ENCODE peak calls at places on chromosomes 3 and 15, in nine cellular contexts. U is AG09309, K is neural crest cell, B is astrocyte of the cerebellum, Q is choroid plexus epithelial cell, M is A549, O is dorsolateral prefrontal cortex, W is AG04449, T is transverse colon. R is an unnamed sample.

GRCh38 chr3:131140891-131141290 is 114.2 kb downstream of the NEK11 start:
- DNase-seq in U (no peak), K (no peak), B (no peak), Q (no peak), M (no peak), O (no peak), W (no peak), T (no peak), R (no peak)

GRCh38 chr3:148902173-148902791 is 37.2 kb downstream of the CPA3 start:
- DNase-seq in U (peak), K (no peak), B (peak), Q (peak), M (no peak), O (no peak), W (peak), T (no peak), R (no peak)

GRCh38 chr3:52831500-52832301 is 1.2 kb upstream of the ITIH4 start:
- DNase-seq in U (peak), K (no peak), B (peak), Q (peak), M (peak), O (peak), W (no peak), T (peak), R (no peak)

GRCh38 chr3:16069149-16069922 is 105.1 kb upstream of the GALNT15 start:
- DNase-seq in U (peak), K (no peak), B (peak), Q (peak), M (peak), O (no peak), W (peak), T (no peak), R (no peak)

GRCh38 chr3:61315874-61316273 is 64.6 kb upstream of the FHIT start:
- DNase-seq in U (no peak), K (peak), B (no peak), Q (peak), M (no peak), O (no peak), W (no peak), T (no peak), R (peak)

GRCh38 chr3:147620906-147621305 is 211.7 kb downstream of the ZIC1 start:
- DNase-seq in U (no peak), K (no peak), B (peak), Q (peak), M (no peak), O (no peak), W (no peak), T (no peak), R (no peak)

GRCh38 chr3:67037615-67038014 is 39.5 kb downstream of the KBTBD8 start:
- DNase-seq in U (no peak), K (no peak), B (no peak), Q (peak), M (no peak), O (no peak), W (no peak), T (no peak), R (no peak)

GRCh38 chr3:52521881-52522650 is 11.6 kb downstream of the NT5DC2 start:
- DNase-seq in U (no peak), K (no peak), B (no peak), Q (no peak), M (no peak), O (no peak), W (no peak), T (no peak), R (no peak)

GRCh38 chr3:127520993-127521392 is 69.5 kb downstream of the TPRA1 start:
- DNase-seq in U (no peak), K (no peak), B (no peak), Q (no peak), M (no peak), O (no peak), W (no peak), T (no peak), R (no peak)

GRCh38 chr3:154794383-154794782 is 285.7 kb upstream of the MME start:
- DNase-seq in U (no peak), K (no peak), B (no peak), Q (no peak), M (no peak), O (no peak), W (no peak), T (no peak), R (no peak)

GRCh38 chr3:71689305-71689704 is 35.9 kb downstream of the EIF4E3 start:
- DNase-seq in U (no peak), K (no peak), B (no peak), Q (no peak), M (no peak), O (no peak), W (no peak), T (no peak), R (no peak)

GRCh38 chr15:82663186-82663600 is 16.0 kb upstream of the CPEB1 start:
- DNase-seq in U (no peak), K (peak), B (no peak), Q (peak), M (peak), O (no peak), W (no peak), T (peak), R (peak)

GRCh38 chr3:194272221-194272620 is 78.9 kb downstream of the CPN2 start:
- DNase-seq in U (no peak), K (no peak), B (no peak), Q (no peak), M (no peak), O (no peak), W (no peak), T (peak), R (peak)

GRCh38 chr3:48845170-48845569 is 2.5 kb downstream of the PRKAR2A start:
- DNase-seq in U (no peak), K (no peak), B (no peak), Q (peak), M (no peak), O (no peak), W (no peak), T (no peak), R (no peak)

GRCh38 chr15:96354731-96355560 is 24.4 kb downstream of the NR2F2 start:
- DNase-seq in U (peak), K (no peak), B (no peak), Q (peak), M (peak), O (no peak), W (no peak), T (no peak), R (no peak)
- TF ChIP-seq CTCF in U (peak), K (peak), B (peak), Q (peak), M (peak), O (no peak), W (peak), T (peak), R (no peak)

DNA sequence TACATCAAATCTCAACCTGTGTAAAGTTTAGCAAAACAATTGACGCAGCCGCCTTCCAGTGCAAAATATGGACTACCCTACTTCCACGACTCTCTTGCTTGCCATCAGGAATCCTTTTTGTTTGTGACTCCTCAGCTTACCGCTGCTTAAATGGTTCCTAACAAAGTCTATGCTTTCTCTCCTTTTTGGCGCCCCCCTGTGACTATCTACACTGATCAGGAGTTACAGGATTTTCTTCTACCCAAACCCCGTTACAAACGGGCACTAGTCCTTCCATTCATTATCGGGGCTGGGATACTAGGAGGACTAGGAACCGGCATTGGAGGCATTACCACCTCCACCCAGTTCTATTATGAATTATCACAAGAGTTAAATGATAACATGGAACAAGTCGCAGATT is 184.0 kb downstream of the IGSF11 start:
- DNase-seq in U (no peak), K (no peak), B (no peak), Q (no peak), M (no peak), O (no peak), W (no peak), T (no peak), R (no peak)
- TF ChIP-seq CTCF in U (no peak), K (no peak), B (no peak), Q (no peak), M (no peak), O (no peak), W (no peak), T (no peak), R (no peak)

GRCh38 chr3:76646921-76647562 is 392.9 kb upstream of the ROBO2 start:
- DNase-seq in U (no peak), K (no peak), B (no peak), Q (no peak), M (peak), O (no peak), W (no peak), T (no peak), R (no peak)
- TF ChIP-seq CTCF in U (no peak), K (no peak), B (no peak), Q (peak), M (no peak), O (no peak), W (no peak), T (no peak), R (no peak)

DNA sequence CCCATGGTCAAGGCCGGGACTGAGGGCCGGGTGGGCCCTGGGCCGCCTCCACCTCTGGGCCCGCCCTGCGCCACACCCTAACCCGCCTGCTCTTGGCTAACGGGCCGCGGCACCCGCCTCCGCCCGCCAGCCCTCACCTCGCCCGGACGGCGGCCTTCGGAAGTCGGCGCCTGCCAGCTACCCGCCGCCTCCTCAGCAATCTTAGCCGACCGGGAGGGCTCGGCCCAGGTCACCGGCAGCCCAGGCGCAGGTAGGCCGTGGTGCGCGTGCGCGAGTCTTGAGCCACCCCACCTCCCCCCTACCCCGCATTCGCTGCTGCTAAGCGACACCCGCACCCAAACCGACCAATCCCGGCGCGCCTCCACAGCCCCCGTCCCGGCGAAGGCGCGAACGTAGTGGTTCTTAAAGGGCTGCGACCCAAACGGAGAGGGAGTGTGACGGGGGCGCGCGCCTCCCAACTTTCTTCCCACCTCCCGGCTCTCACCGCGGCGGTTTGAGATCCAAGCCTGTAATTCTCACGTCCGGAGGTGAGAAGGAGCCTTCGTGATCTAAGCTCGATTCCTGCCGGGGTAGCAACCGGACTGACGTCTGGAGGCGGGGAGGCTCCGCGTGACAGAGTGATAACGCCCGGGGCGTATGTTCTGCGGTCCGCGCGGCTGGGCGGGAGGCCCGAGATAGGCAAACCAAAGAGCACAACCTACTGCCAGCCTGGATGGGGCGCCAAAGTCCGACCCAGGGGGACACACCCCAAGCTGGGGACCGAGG is at the start of gene SEC22C:
- DNase-seq in U (peak), K (peak), B (peak), Q (peak), M (peak), O (peak), W (peak), T (peak), R (peak)
- TF ChIP-seq CTCF in U (peak), K (no peak), B (no peak), Q (peak), M (no peak), O (peak), W (no peak), T (peak), R (no peak)

GRCh38 chr3:30645077-30645476 is 38.7 kb downstream of the TGFBR2 start:
- DNase-seq in U (no peak), K (no peak), B (no peak), Q (no peak), M (no peak), O (no peak), W (no peak), T (no peak), R (no peak)

GRCh38 chr3:30641612-30642251 is 35.3 kb downstream of the TGFBR2 start:
- DNase-seq in U (no peak), K (no peak), B (no peak), Q (no peak), M (no peak), O (no peak), W (no peak), T (no peak), R (no peak)

GRCh38 chr3:30644615-30645014 is 38.2 kb downstream of the TGFBR2 start:
- DNase-seq in U (peak), K (no peak), B (no peak), Q (peak), M (no peak), O (no peak), W (no peak), T (peak), R (no peak)

GRCh38 chr3:30642715-30643361 is 36.4 kb downstream of the TGFBR2 start:
- DNase-seq in U (no peak), K (no peak), B (no peak), Q (no peak), M (no peak), O (no peak), W (no peak), T (no peak), R (no peak)

GRCh38 chr3:30643763-30644462 is 37.5 kb downstream of the TGFBR2 start:
- DNase-seq in U (no peak), K (no peak), B (no peak), Q (no peak), M (no peak), O (no peak), W (no peak), T (peak), R (no peak)
- TF ChIP-seq CTCF in U (no peak), K (no peak), B (no peak), Q (no peak), M (no peak), O (no peak), W (no peak), T (no peak), R (no peak)

GRCh38 chr3:125192190-125193035 is 20.1 kb downstream of the SLC12A8 start:
- DNase-seq in U (no peak), K (no peak), B (no peak), Q (no peak), M (no peak), O (no peak), W (no peak), T (no peak), R (no peak)
- TF ChIP-seq CTCF in U (no peak), K (no peak), B (peak), Q (peak), M (no peak), O (no peak), W (peak), T (no peak), R (no peak)

DNA sequence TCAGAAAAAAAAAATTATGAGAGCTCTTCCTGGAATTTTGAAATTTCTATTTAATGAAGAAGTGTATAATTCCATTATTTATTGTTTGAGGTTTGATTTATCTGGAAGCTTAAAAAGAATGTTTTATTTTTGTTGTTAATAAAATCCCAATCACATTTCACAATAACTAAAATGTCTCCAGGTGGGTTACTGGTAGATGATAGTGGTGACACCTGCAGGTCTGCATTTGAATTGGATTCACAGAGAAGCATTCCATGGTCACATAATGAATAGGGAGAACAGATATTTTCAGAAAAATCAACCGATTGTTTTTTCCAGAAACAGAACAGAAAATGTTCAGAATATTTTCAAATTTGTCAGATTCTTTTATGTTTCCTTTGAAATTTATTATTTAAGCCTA is 48.3 kb downstream of the ASB7 start:
- DNase-seq in U (no peak), K (no peak), B (no peak), Q (no peak), M (peak), O (no peak), W (no peak), T (no peak), R (no peak)
- TF ChIP-seq CTCF in U (peak), K (peak), B (no peak), Q (no peak), M (peak), O (no peak), W (no peak), T (no peak), R (no peak)

GRCh38 chr15:77058468-77058867 is 12.4 kb downstream of the TSPAN3 start:
- DNase-seq in U (no peak), K (no peak), B (no peak), Q (no peak), M (no peak), O (no peak), W (no peak), T (no peak), R (no peak)

GRCh38 chr15:77059761-77060345 is 11.1 kb downstream of the TSPAN3 start:
- DNase-seq in U (no peak), K (no peak), B (no peak), Q (peak), M (no peak), O (no peak), W (no peak), T (no peak), R (no peak)

GRCh38 chr15:77063249-77063648 is 7.7 kb downstream of the TSPAN3 start:
- DNase-seq in U (no peak), K (no peak), B (no peak), Q (no peak), M (no peak), O (no peak), W (no peak), T (no peak), R (no peak)

GRCh38 chr15:77057650-77058049 is 13.3 kb downstream of the TSPAN3 start:
- DNase-seq in U (no peak), K (no peak), B (no peak), Q (no peak), M (no peak), O (no peak), W (no peak), T (no peak), R (no peak)

GRCh38 chr15:77060560-77060959 is 10.3 kb downstream of the TSPAN3 start:
- DNase-seq in U (no peak), K (no peak), B (no peak), Q (peak), M (no peak), O (peak), W (no peak), T (no peak), R (no peak)
- TF ChIP-seq CTCF in U (no peak), K (no peak), B (no peak), Q (no peak), M (no peak), O (no peak), W (no peak), T (no peak), R (no peak)

GRCh38 chr3:75295013-75295412 is 369.1 kb upstream of the FRG2C start:
- DNase-seq in U (no peak), K (no peak), B (no peak), Q (no peak), M (no peak), O (no peak), W (no peak), T (no peak), R (no peak)

GRCh38 chr3:75296858-75297257 is 367.3 kb upstream of the FRG2C start:
- DNase-seq in U (no peak), K (no peak), B (no peak), Q (no peak), M (no peak), O (no peak), W (no peak), T (no peak), R (no peak)

DNA sequence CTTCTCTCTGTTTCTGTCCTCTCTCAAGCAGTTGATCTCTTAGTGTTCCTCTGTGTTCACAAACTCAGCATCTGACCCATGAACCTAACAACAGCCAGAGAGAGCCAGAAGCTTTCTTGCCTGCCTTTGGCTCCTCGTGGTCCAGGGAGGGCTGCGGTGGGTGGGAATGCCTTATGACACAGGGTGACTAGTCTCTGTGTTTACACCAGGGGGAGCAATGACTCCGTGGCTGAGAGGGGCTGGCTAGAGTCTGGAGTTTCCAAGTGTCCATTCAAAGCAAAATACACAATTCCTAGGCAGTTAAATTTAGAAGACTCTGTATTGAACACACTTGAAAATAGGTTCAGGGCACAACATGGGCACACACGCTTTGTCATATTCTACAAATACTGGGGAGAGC is 370.0 kb upstream of the FRG2C start:
- DNase-seq in U (no peak), K (peak), B (peak), Q (peak), M (peak), O (peak), W (no peak), T (peak), R (peak)
- TF ChIP-seq CTCF in U (peak), K (peak), B (peak), Q (peak), M (peak), O (peak), W (peak), T (peak), R (peak)